ENCODE peak calls at places on chromosomes 5 and 9, in six cellular contexts. Q is heart right ventricle, R is dorsolateral prefrontal cortex, A is endothelial cell of umbilical vein, L is IMR-90, I is lower lobe of right lung. C is an unnamed sample.

GRCh38 chr5:143355710-143356109 is 47.8 kb downstream of the NR3C1 start:
- DNase-seq in Q (peak), R (no peak), A (peak), L (peak), I (no peak), C (peak)

GRCh38 chr9:121297414-121297813 is 29.5 kb downstream of the GSN start:
- DNase-seq in Q (no peak), R (no peak), A (no peak), L (no peak), I (no peak), C (peak)

GRCh38 chr5:3103241-3103855 is 351.9 kb upstream of the IRX2 start:
- DNase-seq in Q (no peak), R (no peak), A (no peak), L (no peak), I (no peak), C (no peak)

GRCh38 chr5:176723440-176723839 is 76.2 kb downstream of the TSPAN17 start:
- DNase-seq in Q (no peak), R (no peak), A (no peak), L (no peak), I (no peak), C (no peak)

GRCh38 chr9:36716496-36716895 is 143.8 kb downstream of the MELK start:
- DNase-seq in Q (no peak), R (no peak), A (no peak), L (peak), I (no peak), C (no peak)

GRCh38 chr5:175354961-175355360 is 89.0 kb downstream of the DRD1 start:
- DNase-seq in Q (no peak), R (no peak), A (no peak), L (no peak), I (no peak), C (no peak)

GRCh38 chr9:127323393-127323792 is 58.8 kb downstream of the GARNL3 start:
- DNase-seq in Q (no peak), R (no peak), A (no peak), L (no peak), I (no peak), C (no peak)

GRCh38 chr5:116411101-116411571 is 163.5 kb downstream of the SEMA6A start:
- DNase-seq in Q (no peak), R (peak), A (no peak), L (no peak), I (no peak), C (no peak)

GRCh38 chr5:127072861-127073846 is at the start of gene C5orf63:
- DNase-seq in Q (peak), R (no peak), A (peak), L (peak), I (peak), C (peak)

GRCh38 chr5:39491210-39491609 is 66.4 kb upstream of the DAB2 start:
- DNase-seq in Q (no peak), R (no peak), A (no peak), L (no peak), I (no peak), C (no peak)

GRCh38 chr9:92607773-92608172 is 62.2 kb downstream of the IPPK start:
- DNase-seq in Q (no peak), R (no peak), A (peak), L (peak), I (no peak), C (no peak)

GRCh38 chr5:38022621-38023020 is 182.8 kb upstream of the GDNF start:
- DNase-seq in Q (no peak), R (no peak), A (no peak), L (no peak), I (no peak), C (no peak)

GRCh38 chr5:140549237-140550144 is 2.0 kb downstream of the EIF4EBP3 start:
- DNase-seq in Q (no peak), R (no peak), A (peak), L (peak), I (no peak), C (no peak)

GRCh38 chr9:137610944-137611343 is 5.5 kb downstream of the ARRDC1 start:
- DNase-seq in Q (no peak), R (no peak), A (no peak), L (no peak), I (no peak), C (no peak)

GRCh38 chr5:13987843-13988464 is 43.5 kb upstream of the DNAH5 start:
- DNase-seq in Q (no peak), R (no peak), A (peak), L (peak), I (no peak), C (peak)

GRCh38 chr5:16913187-16913839 is 22.8 kb downstream of the MYO10 start:
- DNase-seq in Q (no peak), R (no peak), A (no peak), L (no peak), I (no peak), C (no peak)

GRCh38 chr9:18477121-18477705 is 3.3 kb downstream of the ADAMTSL1 start:
- DNase-seq in Q (no peak), R (no peak), A (no peak), L (no peak), I (no peak), C (no peak)
- H3K4me3 ChIP-seq in Q (no peak), R (no peak), A (no peak), L (no peak), I (no peak), C (no peak)

GRCh38 chr5:33810491-33811120 is 81.2 kb downstream of the ADAMTS12 start:
- DNase-seq in Q (no peak), R (no peak), A (peak), L (peak), I (no peak), C (no peak)

GRCh38 chr5:33806736-33807442 is 84.9 kb downstream of the ADAMTS12 start:
- DNase-seq in Q (no peak), R (no peak), A (peak), L (peak), I (no peak), C (no peak)

GRCh38 chr5:33808699-33809098 is 83.1 kb downstream of the ADAMTS12 start:
- DNase-seq in Q (no peak), R (no peak), A (peak), L (no peak), I (no peak), C (no peak)

DNA sequence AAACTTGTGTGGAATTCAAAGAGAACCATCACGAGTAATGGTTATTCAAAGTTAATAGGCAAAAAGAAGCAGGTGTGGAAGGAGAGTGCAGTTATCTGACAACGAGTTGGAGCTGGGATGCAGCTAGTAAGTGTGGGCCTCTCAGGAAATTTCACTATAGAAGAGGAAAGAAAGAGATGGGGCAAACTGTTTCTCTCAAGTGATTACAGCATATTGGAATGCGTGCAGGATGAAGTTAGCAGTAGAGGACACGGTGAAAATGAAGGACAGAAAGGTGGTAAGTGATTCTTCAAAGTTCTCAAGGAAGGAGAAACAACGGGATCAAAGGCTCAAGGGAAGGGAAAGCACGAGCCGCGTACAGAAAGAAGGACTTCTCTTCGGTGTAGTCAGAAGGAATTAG is 84.0 kb downstream of the ADAMTS12 start:
- DNase-seq in Q (no peak), R (no peak), A (no peak), L (peak), I (no peak), C (no peak)
- H3K4me3 ChIP-seq in Q (no peak), R (no peak), A (no peak), L (no peak), I (no peak), C (no peak)

GRCh38 chr9:132410642-132411041 is 631 bp downstream of the CFAP77 start:
- DNase-seq in Q (no peak), R (no peak), A (no peak), L (no peak), I (no peak), C (no peak)
- H3K4me3 ChIP-seq in Q (peak), R (no peak), A (peak), L (no peak), I (peak), C (peak)

DNA sequence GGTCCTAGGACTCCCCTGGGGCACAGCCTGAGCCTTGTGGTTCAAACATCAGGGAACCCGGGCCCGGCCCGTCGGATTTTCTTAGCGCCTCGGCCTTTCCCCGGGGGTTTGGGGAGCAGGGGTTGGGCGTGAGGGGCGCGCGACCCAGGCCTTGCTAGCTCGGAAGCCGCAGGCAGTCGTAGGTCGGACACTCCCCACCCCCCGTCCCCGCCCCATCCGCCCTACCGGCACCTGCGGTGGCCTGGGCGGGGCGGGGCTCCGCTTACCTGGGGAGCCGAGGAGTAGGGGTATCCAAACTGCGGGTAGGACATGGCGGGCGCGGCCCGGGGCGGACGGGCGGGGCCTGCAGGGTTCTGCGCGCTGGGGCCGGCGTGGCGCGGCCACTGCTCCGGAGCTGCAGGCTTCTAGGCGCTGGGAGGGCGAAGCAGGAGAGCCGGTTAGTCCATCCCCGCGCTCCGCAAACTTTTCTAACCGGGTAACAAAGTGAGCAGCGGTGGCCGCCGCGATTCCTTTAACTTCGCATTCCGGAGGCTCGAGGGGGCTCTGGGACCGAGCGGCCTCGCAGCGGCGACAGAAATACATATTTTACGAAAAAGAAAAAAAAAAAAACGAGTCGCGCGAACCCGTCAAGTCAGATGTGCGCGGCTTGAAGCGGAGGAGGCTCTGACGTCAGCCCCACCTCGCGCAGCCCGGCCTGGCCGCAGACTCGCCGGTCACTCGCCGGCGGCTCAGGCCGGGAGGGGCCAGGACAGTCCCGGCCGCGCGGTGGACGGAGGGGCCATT is at the start of gene IRX4:
- DNase-seq in Q (no peak), R (no peak), A (no peak), L (peak), I (peak), C (no peak)
- H3K4me3 ChIP-seq in Q (peak), R (no peak), A (no peak), L (no peak), I (peak), C (no peak)

GRCh38 chr5:132812123-132812948 is 766 bp upstream of the SOWAHA start:
- DNase-seq in Q (no peak), R (no peak), A (no peak), L (no peak), I (no peak), C (no peak)
- H3K4me3 ChIP-seq in Q (no peak), R (peak), A (no peak), L (no peak), I (no peak), C (no peak)

DNA sequence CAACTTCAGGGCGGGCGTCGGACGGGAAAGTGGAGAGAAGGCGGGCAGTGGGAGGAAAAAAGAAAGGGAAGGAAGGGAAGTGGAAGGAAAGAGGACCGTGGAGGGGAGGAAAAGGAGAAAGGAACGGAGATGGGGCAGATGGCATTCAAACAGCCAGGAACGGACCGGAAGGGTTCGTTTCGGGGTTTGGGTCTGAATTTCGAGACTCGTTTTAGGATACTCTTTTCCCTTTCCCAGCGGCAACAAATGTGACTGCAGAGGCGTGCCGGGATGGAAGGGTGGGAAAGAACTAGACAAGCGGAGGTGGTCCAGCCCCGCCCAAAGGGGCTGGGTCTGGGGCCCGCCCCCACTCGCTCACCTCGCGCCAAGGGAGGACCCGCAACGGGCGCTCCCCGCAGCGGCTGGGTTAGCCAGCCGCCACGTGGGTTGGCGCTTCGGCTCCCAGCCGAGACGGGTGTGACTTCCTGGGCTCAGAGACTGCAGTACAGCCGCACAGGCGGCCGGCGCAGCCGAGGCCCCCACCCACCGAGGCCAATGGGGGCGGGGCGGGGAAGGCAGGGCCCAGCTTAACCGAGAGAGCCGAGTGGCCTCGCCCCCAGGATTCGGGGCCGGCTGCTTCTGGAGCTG is 2.7 kb downstream of the VCAN start:
- DNase-seq in Q (peak), R (peak), A (no peak), L (peak), I (peak), C (peak)
- H3K4me3 ChIP-seq in Q (peak), R (peak), A (peak), L (peak), I (peak), C (peak)

GRCh38 chr5:11903614-11904269 is 504 bp downstream of the CTNND2 start:
- DNase-seq in Q (peak), R (peak), A (no peak), L (no peak), I (no peak), C (no peak)
- H3K4me3 ChIP-seq in Q (peak), R (peak), A (no peak), L (no peak), I (peak), C (peak)